ENCODE peak calls at places on chromosomes 11 and 22, in seven cellular contexts. I, G, D, F, N, C and U are unnamed samples.

GRCh38 chr22:29842740-29843139 is 4.7 kb upstream of the ASCC2 start:
- DNase-seq in C (no peak), F (peak; percentile 98), D (no peak), N (peak; percentile 70), I (no peak), G (peak; percentile 24), U (peak; percentile 91)

GRCh38 chr11:3855808-3856491 is 486 bp downstream of the STIM1 start:
- DNase-seq in C (peak; percentile 63), F (peak; percentile 51), N (peak; percentile 3), G (peak; percentile 52), I (no peak), D (peak; percentile 55), U (no peak)

GRCh38 chr22:22720201-22720723 is 75.8 kb downstream of the GGTLC2 start:
- DNase-seq in C (peak; percentile 76), N (peak; percentile 35), G (peak; percentile 87), F (peak; percentile 22), I (peak; percentile 21), D (peak; percentile 73), U (peak; percentile 34)

GRCh38 chr11:10387209-10388083 is 67.6 kb upstream of the AMPD3 start:
- DNase-seq in D (no peak), C (peak; percentile 34), I (no peak), G (no peak), N (no peak), F (no peak), U (peak; percentile 92)

GRCh38 chr22:21708960-21709359 is 26.6 kb downstream of the YPEL1 start:
- DNase-seq in N (no peak), F (no peak), I (no peak), G (no peak), C (no peak), D (no peak), U (no peak)

GRCh38 chr22:39508393-39508792 is 6.3 kb downstream of the MIEF1 start:
- DNase-seq in D (no peak), C (no peak), I (no peak), G (no peak), F (no peak), N (no peak), U (no peak)

GRCh38 chr22:25815561-25815960 is 73.6 kb downstream of the MYO18B start:
- DNase-seq in G (no peak), N (no peak), F (no peak), I (no peak), C (no peak), D (no peak), U (no peak)

GRCh38 chr11:85776951-85777602 is 33.9 kb downstream of the SYTL2 start:
- DNase-seq in G (no peak), C (no peak), N (no peak), I (no peak), F (no peak), D (no peak), U (no peak)

GRCh38 chr11:64644348-64645242 is 53.6 kb downstream of the SLC22A12 start:
- DNase-seq in F (no peak), G (peak; percentile 70), N (no peak), I (no peak), C (peak; percentile 67), D (peak; percentile 58), U (no peak)

GRCh38 chr11:68828155-68828931 is 13.4 kb downstream of the CPT1A start:
- DNase-seq in N (no peak), D (no peak), G (no peak), F (no peak), I (no peak), C (no peak), U (no peak)

GRCh38 chr11:114264381-114264780 is 31.8 kb upstream of the NNMT start:
- DNase-seq in D (no peak), I (no peak), F (no peak), C (no peak), N (no peak), G (no peak), U (no peak)

GRCh38 chr22:27783436-27784098 is 18.0 kb downstream of the MN1 start:
- DNase-seq in F (no peak), N (no peak), G (no peak), C (no peak), D (no peak), I (no peak), U (no peak)

GRCh38 chr22:27370281-27370680 is 431.3 kb downstream of the MN1 start:
- DNase-seq in G (peak; percentile 38), F (peak; percentile 16), C (no peak), D (no peak), I (no peak), N (no peak), U (no peak)

GRCh38 chr22:36386351-36386899 is 1.3 kb downstream of the MYH9 start:
- DNase-seq in C (no peak), D (no peak), F (peak; percentile 55), I (no peak), N (peak; percentile 60), G (no peak), U (no peak)

GRCh38 chr11:65221026-65221425 is 39.3 kb downstream of the CAPN1 start:
- DNase-seq in D (peak; percentile 16), N (no peak), G (no peak), C (no peak), F (no peak), I (no peak), U (no peak)

GRCh38 chr11:31822604-31823371 is 11.7 kb upstream of the PAX6 start:
- DNase-seq in G (peak; percentile 44), N (no peak), F (no peak), C (peak; percentile 63), D (peak; percentile 50), I (no peak), U (no peak)

GRCh38 chr11:79054636-79055035 is 386.2 kb downstream of the TENM4 start:
- DNase-seq in I (no peak), D (no peak), N (no peak), F (no peak), C (no peak), G (no peak), U (peak; percentile 87)

GRCh38 chr11:17314232-17314547 is 37.4 kb upstream of the NCR3LG1 start:
- DNase-seq in N (no peak), C (no peak), D (no peak), F (peak; percentile 85), G (no peak), I (no peak), U (peak; percentile 94)

GRCh38 chr11:67665537-67666302 is 8.7 kb downstream of the ALDH3B2 start:
- DNase-seq in I (no peak), N (peak; percentile 23), D (no peak), C (no peak), F (no peak), G (no peak), U (no peak)

GRCh38 chr11:110000858-110001257 is 92.3 kb upstream of the ZC3H12C start:
- DNase-seq in N (no peak), I (no peak), G (no peak), F (no peak), C (no peak), D (no peak), U (no peak)

GRCh38 chr11:45925550-45925949 is 3.1 kb downstream of the LARGE2 start:
- DNase-seq in G (no peak), N (no peak), C (no peak), D (no peak), I (no peak), F (no peak), U (no peak)

GRCh38 chr11:129766858-129767604 is 48.6 kb upstream of the TMEM45B start:
- DNase-seq in N (no peak), G (peak; percentile 65), D (peak; percentile 78), C (peak; percentile 67), I (peak; percentile 26), F (peak; percentile 36), U (peak; percentile 23)
- H3K23ac ChIP-seq in N (no peak overlapping the region), G (no peak overlapping the region), D (no peak overlapping the region), C (no peak overlapping the region), I (no peak overlapping the region), F (no peak overlapping the region), U (no peak overlapping the region)

GRCh38 chr22:44555597-44555996 is 57.6 kb upstream of the RTL6 start:
- DNase-seq in C (no peak), I (no peak), F (no peak), G (no peak), D (no peak), N (no peak), U (no peak)

GRCh38 chr22:44561139-44561840 is 63.3 kb upstream of the RTL6 start:
- DNase-seq in G (no peak), N (no peak), I (no peak), D (no peak), C (no peak), F (no peak), U (no peak)

GRCh38 chr22:44554411-44554810 is 56.4 kb upstream of the RTL6 start:
- DNase-seq in F (no peak), I (no peak), N (no peak), C (no peak), G (no peak), D (no peak), U (no peak)

DNA sequence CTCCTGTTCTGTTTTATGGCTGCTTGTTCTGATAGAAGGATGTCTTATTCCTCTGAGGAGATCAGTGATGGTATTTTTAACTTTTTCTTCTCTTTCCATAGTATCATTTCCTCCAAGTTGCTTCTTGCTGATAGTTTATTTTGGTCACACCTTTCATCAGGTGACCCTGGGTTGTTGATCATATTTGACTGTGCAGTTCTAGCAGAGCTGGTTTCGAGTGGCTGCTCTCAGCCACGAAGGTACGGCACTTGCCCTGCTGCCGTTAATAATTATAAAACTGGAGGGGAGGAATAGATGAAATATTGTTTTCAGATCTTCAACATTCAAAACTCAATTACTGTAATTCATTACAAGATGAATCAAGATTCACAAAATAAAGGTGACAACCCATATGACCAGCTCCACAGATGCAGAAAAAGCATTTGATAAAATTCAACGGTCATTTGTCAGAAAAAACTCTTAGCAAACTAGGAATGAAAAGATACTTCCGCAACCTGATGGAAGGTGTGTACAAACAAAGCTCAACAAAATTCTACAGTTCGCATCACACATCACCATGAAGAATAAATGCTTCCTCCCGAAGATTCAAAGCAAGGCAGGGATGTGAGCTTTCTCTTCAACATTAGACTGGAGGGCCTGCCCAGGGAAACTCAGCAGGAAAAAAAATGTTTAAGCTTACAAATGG is 59.2 kb upstream of the RTL6 start:
- DNase-seq in N (no peak), G (no peak), F (no peak), I (no peak), D (no peak), C (no peak), U (no peak)
- H3K23ac ChIP-seq in N (no peak overlapping the region), G (no peak overlapping the region), F (no peak overlapping the region), I (no peak overlapping the region), D (no peak overlapping the region), C (no peak overlapping the region), U (no peak overlapping the region)

GRCh38 chr22:45524157-45524556 is 21.5 kb downstream of the FBLN1 start:
- DNase-seq in G (no peak), F (no peak), C (no peak), N (no peak), D (no peak), I (no peak), U (no peak)
- H3K23ac ChIP-seq in G (no peak overlapping the region), F (no peak overlapping the region), C (no peak overlapping the region), N (no peak overlapping the region), D (no peak overlapping the region), I (no peak overlapping the region), U (no peak overlapping the region)

DNA sequence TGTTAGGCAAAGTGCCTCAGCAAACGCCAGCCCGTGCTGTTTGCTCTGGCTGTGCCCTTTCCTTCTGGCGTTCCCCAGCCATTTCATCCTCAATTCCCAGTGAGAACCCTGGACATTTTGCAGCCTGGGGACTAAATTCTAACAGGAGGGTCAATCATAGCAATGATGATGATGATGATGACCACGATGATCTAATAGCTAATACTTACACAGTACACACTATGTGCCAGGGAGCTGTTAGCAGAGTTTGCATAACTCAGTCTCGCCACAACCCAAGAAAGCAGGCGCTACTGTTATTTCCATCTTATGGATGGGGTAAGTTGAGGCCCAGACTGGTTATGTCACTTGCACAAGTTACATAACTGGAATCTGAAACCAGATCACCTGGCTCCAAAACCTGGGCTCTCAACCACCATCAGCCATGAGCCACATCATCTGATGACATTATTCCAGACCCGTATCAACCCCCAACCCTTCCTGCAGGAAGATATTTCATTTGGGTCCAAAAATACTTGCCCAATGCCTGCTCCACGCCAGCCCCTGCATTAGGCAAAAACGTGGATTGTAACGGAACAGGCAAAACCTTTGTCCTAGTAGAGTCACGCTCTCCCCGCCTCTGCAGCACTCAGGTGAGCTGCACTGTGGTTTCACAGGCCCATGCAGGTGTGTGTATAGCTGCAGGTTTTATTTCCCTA is 132.6 kb upstream of the SERPIND1 start:
- DNase-seq in D (peak; percentile 14), G (no peak), I (no peak), C (no peak), F (no peak), N (no peak), U (no peak)
- H3K23ac ChIP-seq in D (no peak overlapping the region), G (no peak overlapping the region), I (no peak overlapping the region), C (no peak overlapping the region), F (no peak overlapping the region), N (no peak overlapping the region), U (no peak overlapping the region)